ENCODE peak calls at places on chromosomes 3 and 15, in five cellular contexts. E is nephron progenitor cell, G is BJ, H is SJSA1, B is activated T-helper 1 cell treated with Interleukin-2 at 50 U/mL for 16 hours. L is an unnamed sample.

GRCh38 chr3:42476225-42477160 is 25.9 kb upstream of the VIPR1 start:
- DNase-seq in E (no peak), B (no peak), H (no peak), G (no peak), L (no peak)

GRCh38 chr3:140341213-140341612 is 336.7 kb upstream of the TRIM42 start:
- DNase-seq in B (no peak), H (no peak), E (peak), G (no peak), L (no peak)

GRCh38 chr15:40190591-40190990 is 29.7 kb downstream of the BUB1B start:
- DNase-seq in E (no peak), G (peak), H (no peak), B (no peak), L (no peak)

GRCh38 chr3:194512895-194513601 is 26.2 kb upstream of the ATP13A3 start:
- DNase-seq in E (no peak), G (no peak), H (no peak), B (no peak), L (no peak)

GRCh38 chr3:194313642-194314430 is 37.3 kb downstream of the CPN2 start:
- DNase-seq in G (no peak), B (no peak), E (no peak), H (no peak), L (no peak)

GRCh38 chr3:174120997-174121396 is 723.5 kb downstream of the NLGN1 start:
- DNase-seq in G (no peak), H (no peak), B (no peak), E (no peak), L (no peak)

GRCh38 chr3:141797167-141797773 is 34.1 kb downstream of the GRK7 start:
- DNase-seq in G (no peak), B (peak), E (peak), H (no peak), L (no peak)

GRCh38 chr15:85813234-85813633 is 18.5 kb upstream of the KLHL25 start:
- DNase-seq in B (no peak), G (no peak), E (no peak), H (no peak), L (no peak)

GRCh38 chr3:122149228-122149627 is 34.2 kb upstream of the CASR start:
- DNase-seq in H (no peak), B (no peak), G (no peak), E (no peak), L (no peak)

GRCh38 chr3:100982710-100983109 is 10.5 kb downstream of the ABI3BP start:
- DNase-seq in G (no peak), E (no peak), B (no peak), H (no peak), L (no peak)